ENCODE peak calls at places on chromosomes 12 and 14, in nine cellular contexts. J is MM.1S, S is astrocyte, K is mesendoderm, L is IMR-90, A is hepatocyte, Y is A549, F is OCI-LY7, U is K562. N is an unnamed sample.

GRCh38 chr14:50222061-50222613 is 9.2 kb downstream of the SOS2 start:
- DNase-seq in K (no peak), L (peak; percentile 18), U (no peak), Y (no peak), A (no peak), F (no peak), S (peak; percentile 3), J (no peak), N (no peak)

GRCh38 chr14:42200951-42201350 is 594.3 kb downstream of the LRFN5 start:
- DNase-seq in K (peak; percentile 10), A (no peak), L (no peak), J (no peak), Y (no peak), S (no peak), U (no peak), F (no peak), N (no peak)

GRCh38 chr12:25458047-25458552 is 95.0 kb downstream of the LMNTD1 start:
- DNase-seq in A (no peak), Y (peak; percentile 61), S (peak; percentile 93), K (no peak), U (peak; percentile 9), L (peak; percentile 97), J (no peak), F (no peak), N (no peak)

GRCh38 chr12:6363330-6364036 is 11.9 kb downstream of the SCNN1A start:
- DNase-seq in U (peak; percentile 85), Y (peak; percentile 97), J (peak; percentile 85), K (peak; percentile 73), A (peak; percentile 92), L (peak; percentile 28), S (no peak), F (peak; percentile 72), N (no peak)

GRCh38 chr14:73771848-73772705 is 57.9 kb upstream of the PNMA1 start:
- DNase-seq in F (peak; percentile 95), K (peak; percentile 97), S (peak; percentile 79), L (peak; percentile 86), A (peak; percentile 95), U (peak; percentile 94), Y (no peak), J (peak; percentile 79), N (no peak)

GRCh38 chr12:10638728-10639127 is 25.3 kb upstream of the MAGOHB start:
- DNase-seq in U (no peak), S (no peak), K (no peak), F (no peak), L (no peak), A (no peak), Y (no peak), J (no peak), N (no peak)

GRCh38 chr14:69612014-69612758 is 790 bp downstream of the SUSD6 start:
- DNase-seq in S (no peak), J (peak; percentile 24), A (no peak), U (peak; percentile 33), F (peak; percentile 61), K (peak; percentile 49), L (peak; percentile 23), Y (peak; percentile 27), N (peak; percentile 30)

GRCh38 chr12:56800221-56800620 is 37.1 kb downstream of the HSD17B6 start:
- DNase-seq in F (no peak), J (no peak), L (no peak), S (no peak), A (no peak), Y (no peak), K (no peak), U (no peak), N (no peak)

GRCh38 chr12:120479458-120479857 is 9.9 kb upstream of the SRSF9 start:
- DNase-seq in S (no peak), J (no peak), K (no peak), L (no peak), U (no peak), Y (no peak), F (no peak), A (no peak), N (no peak)

GRCh38 chr14:24316597-24316950 is 5.3 kb downstream of the LTB4R start:
- DNase-seq in K (no peak), Y (no peak), U (peak; percentile 41), L (no peak), A (no peak), F (no peak), S (no peak), J (no peak), N (no peak)

GRCh38 chr12:52221912-52222457 is 11.1 kb upstream of the KRT7 start:
- DNase-seq in F (peak; percentile 48), U (peak; percentile 69), A (peak; percentile 64), Y (no peak), S (no peak), L (peak; percentile 25), K (peak; percentile 70), J (peak; percentile 39), N (peak; percentile 56)

GRCh38 chr14:51873221-51873893 is 12.9 kb downstream of the GNG2 start:
- DNase-seq in J (no peak), Y (peak; percentile 61), K (peak; percentile 10), S (peak; percentile 96), F (peak; percentile 13), A (peak; percentile 58), U (no peak), L (peak; percentile 98), N (no peak)

GRCh38 chr12:113462880-113463745 is 8.6 kb downstream of the LHX5 start:
- DNase-seq in Y (no peak), S (no peak), F (no peak), K (no peak), L (no peak), A (no peak), J (no peak), U (no peak), N (peak; percentile 11)

GRCh38 chr12:113465808-113466769 is 5.6 kb downstream of the LHX5 start:
- DNase-seq in Y (no peak), A (no peak), S (no peak), F (no peak), K (no peak), U (no peak), L (no peak), J (no peak), N (peak; percentile 21)

GRCh38 chr12:113462117-113462774 is 9.4 kb downstream of the LHX5 start:
- DNase-seq in S (peak; percentile 37), Y (peak; percentile 76), J (peak; percentile 31), U (peak; percentile 90), F (peak; percentile 61), L (peak; percentile 68), A (peak; percentile 87), K (peak; percentile 82), N (peak; percentile 78)

GRCh38 chr12:113464852-113465719 is 6.6 kb downstream of the LHX5 start:
- DNase-seq in L (no peak), U (peak; percentile 28), A (no peak), F (no peak), J (no peak), K (no peak), Y (no peak), S (no peak), N (peak; percentile 80)

GRCh38 chr12:113463746-113464743 is 7.6 kb downstream of the LHX5 start:
- DNase-seq in U (no peak), S (no peak), L (no peak), A (no peak), J (no peak), K (no peak), Y (no peak), F (no peak), N (peak; percentile 26)
- H3K4me2 ChIP-seq in U (no peak overlapping the region), S (peak overlapping the region; percentile 46), L (no peak overlapping the region), A (peak overlapping the region; percentile 74), J (no peak overlapping the region), K (no peak overlapping the region), Y (peak overlapping the region; percentile 77), F (no peak overlapping the region), N (peak overlapping the region; percentile 85)

GRCh38 chr12:27253347-27253746 is 9.3 kb downstream of the STK38L start:
- DNase-seq in K (no peak), U (no peak), S (no peak), A (no peak), F (no peak), L (no peak), J (no peak), Y (no peak), N (no peak)
- H3K4me2 ChIP-seq in K (no peak overlapping the region), U (no peak overlapping the region), S (peak overlapping the region; percentile 0), A (peak overlapping the region; percentile 11), F (no peak overlapping the region), L (no peak overlapping the region), J (no peak overlapping the region), Y (no peak overlapping the region), N (no peak overlapping the region)

DNA sequence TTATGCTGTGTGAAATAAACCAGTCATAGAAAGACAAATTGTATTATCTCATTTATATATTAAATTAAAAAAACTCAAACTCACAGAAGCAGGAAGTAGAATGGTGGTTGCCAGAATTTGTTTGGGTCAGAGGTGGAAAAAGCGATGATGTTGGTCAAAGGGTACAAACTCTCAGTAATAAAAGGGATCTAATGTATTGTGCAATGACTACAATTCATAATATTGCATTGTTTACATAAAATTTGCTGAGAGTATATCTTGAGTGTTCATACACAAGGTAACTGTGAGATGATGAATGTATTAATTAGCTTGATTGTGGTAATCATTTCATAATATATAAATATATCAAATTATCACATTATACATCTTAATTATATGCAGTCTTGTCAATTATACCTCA is 56.7 kb downstream of the FOXG1 start:
- DNase-seq in L (no peak), S (no peak), A (no peak), U (no peak), K (no peak), F (no peak), J (no peak), Y (no peak), N (no peak)
- H3K4me2 ChIP-seq in L (no peak overlapping the region), S (no peak overlapping the region), A (no peak overlapping the region), U (no peak overlapping the region), K (no peak overlapping the region), F (no peak overlapping the region), J (no peak overlapping the region), Y (no peak overlapping the region), N (no peak overlapping the region)

DNA sequence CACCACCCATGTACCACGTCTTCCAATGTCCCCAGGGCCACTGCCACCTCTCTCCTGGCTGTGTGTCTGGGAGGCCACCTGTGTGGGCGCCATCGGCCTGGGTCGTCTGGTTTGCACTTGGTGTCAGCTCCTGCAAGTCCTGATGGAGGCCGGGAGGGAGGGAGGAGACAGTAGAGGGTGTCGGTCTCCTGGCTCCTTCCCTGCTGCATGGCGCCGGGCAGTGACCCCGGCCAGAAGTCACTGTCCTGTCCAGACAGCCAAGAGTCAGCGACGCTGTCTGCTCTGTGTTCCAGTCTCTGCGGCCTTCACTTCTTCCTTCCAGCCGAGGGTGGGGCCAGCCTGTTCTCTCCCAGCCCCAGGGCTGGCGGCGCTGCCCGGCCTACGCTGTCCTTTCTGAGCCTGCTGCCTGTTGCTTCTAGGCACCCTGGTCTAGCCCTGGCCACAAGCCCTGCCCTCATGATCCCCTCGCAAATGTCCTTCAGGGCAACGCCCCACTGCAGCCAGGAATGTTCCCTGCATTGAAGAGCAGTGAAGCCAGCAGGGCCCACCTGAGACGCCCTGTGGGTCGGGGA is 13.0 kb upstream of the LBHD2 start:
- DNase-seq in F (no peak), L (no peak), S (no peak), U (no peak), A (no peak), J (no peak), Y (no peak), K (no peak), N (no peak)
- H3K4me2 ChIP-seq in F (no peak overlapping the region), L (no peak overlapping the region), S (no peak overlapping the region), U (no peak overlapping the region), A (no peak overlapping the region), J (no peak overlapping the region), Y (peak overlapping the region; percentile 96), K (no peak overlapping the region), N (no peak overlapping the region)

N was measured in neuronal stem cell.